ENCODE peak calls at places on chromosomes 13 and 19, in five cellular contexts. V is MM.1S, W is GM23338, A is neural progenitor cell, N is OCI-LY7. S is an unnamed sample.

GRCh38 chr13:40518481-40518882 is 148.0 kb downstream of the FOXO1 start:
- DNase-seq in N (no peak), A (no peak), W (no peak), V (no peak), S (no peak)

GRCh38 chr19:7632340-7633203 is 947 bp downstream of the PCP2 start:
- DNase-seq in V (no peak), A (no peak), N (no peak), W (no peak), S (no peak)

GRCh38 chr19:14632286-14632685 is 42.4 kb downstream of the ADGRE3 start:
- DNase-seq in W (peak; percentile 85), N (peak; percentile 84), A (no peak), V (no peak), S (peak; percentile 13)

GRCh38 chr13:75963318-75963717 is 327.2 kb downstream of the LMO7 start:
- DNase-seq in W (peak; percentile 5), N (no peak), V (no peak), A (peak; percentile 8), S (no peak)

GRCh38 chr13:111380431-111380830 is 60.0 kb downstream of the TEX29 start:
- DNase-seq in W (no peak), A (no peak), V (no peak), N (no peak), S (no peak)

GRCh38 chr13:34416833-34417425 is 525.1 kb upstream of the NBEA start:
- DNase-seq in N (no peak), A (no peak), V (no peak), W (peak; percentile 1), S (peak; percentile 88)

GRCh38 chr19:15379996-15380647 is 535 bp upstream of the AKAP8 start:
- DNase-seq in W (peak; percentile 84), A (no peak), N (peak; percentile 46), V (peak; percentile 74), S (peak; percentile 63)

GRCh38 chr13:112670118-112670517 is 19.7 kb upstream of the ATP11A start:
- DNase-seq in V (no peak), W (peak; percentile 33), N (no peak), A (no peak), S (no peak)

GRCh38 chr13:113001251-113002140 is 32.5 kb downstream of the MCF2L start:
- DNase-seq in V (no peak), W (peak; percentile 36), N (no peak), A (peak; percentile 84), S (peak; percentile 12)

GRCh38 chr13:25778808-25779207 is 273.0 kb downstream of the SHISA2 start:
- DNase-seq in N (peak; percentile 39), A (no peak), W (no peak), V (no peak), S (no peak)

GRCh38 chr19:9116547-9116946 is 984 bp upstream of the OR7G1 start:
- DNase-seq in A (no peak), V (no peak), N (no peak), W (no peak), S (no peak)

GRCh38 chr13:73306688-73307087 is 247.9 kb downstream of the KLF5 start:
- DNase-seq in A (no peak), V (no peak), N (no peak), W (no peak), S (no peak)

GRCh38 chr19:41807176-41807575 is 10.8 kb downstream of the CEACAM3 start:
- DNase-seq in W (no peak), N (no peak), A (no peak), V (no peak), S (no peak)

GRCh38 chr19:31567776-31568175 is 218.5 kb upstream of the TSHZ3 start:
- DNase-seq in A (no peak), N (no peak), V (no peak), W (no peak), S (no peak)

GRCh38 chr13:113448545-113448884 is 4.8 kb downstream of the ADPRHL1 start:
- DNase-seq in A (no peak), V (no peak), N (peak; percentile 51), W (no peak), S (no peak)

GRCh38 chr13:75236774-75237173 is 245.2 kb downstream of the TBC1D4 start:
- DNase-seq in A (no peak), V (no peak), W (no peak), N (no peak), S (peak; percentile 12)

GRCh38 chr19:33402421-33403220 is 29.1 kb downstream of the CEBPG start:
- DNase-seq in W (no peak), V (no peak), N (no peak), A (no peak), S (no peak)

GRCh38 chr19:37970699-37971098 is 63.7 kb downstream of the SIPA1L3 start:
- DNase-seq in N (no peak), V (no peak), A (no peak), W (no peak), S (no peak)

GRCh38 chr13:79228972-79229371 is 177.1 kb downstream of the RBM26 start:
- DNase-seq in A (no peak), N (no peak), W (no peak), V (no peak), S (no peak)

GRCh38 chr13:85174291-85174690 is 624.9 kb downstream of the SLITRK6 start:
- DNase-seq in V (no peak), W (no peak), A (no peak), N (no peak), S (no peak)

GRCh38 chr13:104461049-104461448 is 1394.8 kb upstream of the SLC10A2 start:
- DNase-seq in A (peak; percentile 17), N (no peak), W (peak; percentile 49), V (no peak), S (no peak)

GRCh38 chr13:23960566-23961156 is 63.4 kb upstream of the C1QTNF9B start:
- DNase-seq in V (no peak), N (peak; percentile 27), A (peak; percentile 57), W (peak; percentile 80), S (peak; percentile 73)

GRCh38 chr19:2055871-2056809 is 5.1 kb upstream of the MKNK2 start:
- DNase-seq in N (peak; percentile 57), W (peak; percentile 50), A (no peak), V (no peak), S (peak; percentile 78)

GRCh38 chr19:51185069-51185867 is 39.6 kb upstream of the CD33 start:
- DNase-seq in N (no peak), V (no peak), W (no peak), A (no peak), S (no peak)

GRCh38 chr19:271856-272255 is 19.3 kb downstream of the PLPP2 start:
- DNase-seq in W (no peak), N (no peak), A (no peak), V (peak; percentile 82), S (no peak)

GRCh38 chr19:11323601-11324078 is 15.8 kb downstream of the RAB3D start:
- DNase-seq in A (no peak), N (no peak), W (peak; percentile 57), V (no peak), S (no peak)

GRCh38 chr19:42313840-42314755 is 989 bp downstream of the TMEM145 start:
- DNase-seq in W (no peak), N (no peak), V (no peak), A (no peak), S (no peak)

GRCh38 chr13:21894091-21894490 is 223.2 kb downstream of the FGF9 start:
- DNase-seq in N (no peak), A (no peak), V (no peak), W (no peak), S (no peak)

GRCh38 chr13:105428816-105429215 is 1106.6 kb downstream of the EFNB2 start:
- DNase-seq in V (no peak), W (no peak), A (no peak), N (no peak), S (no peak)

GRCh38 chr13:28474491-28475134 is 20.3 kb downstream of the FLT1 start:
- DNase-seq in W (no peak), V (no peak), A (no peak), N (no peak), S (peak; percentile 55)

GRCh38 chr19:10554760-10555612 is 10.8 kb downstream of the KRI1 start:
- DNase-seq in N (no peak), W (no peak), V (no peak), A (no peak), S (no peak)

GRCh38 chr13:52356327-52356726 is 49.6 kb downstream of the THSD1 start:
- DNase-seq in W (no peak), N (no peak), A (no peak), V (no peak), S (peak; percentile 80)
- H3K27ac ChIP-seq in W (no peak overlapping the region), N (no peak overlapping the region), A (no peak overlapping the region), V (no peak overlapping the region), S (no peak overlapping the region)

DNA sequence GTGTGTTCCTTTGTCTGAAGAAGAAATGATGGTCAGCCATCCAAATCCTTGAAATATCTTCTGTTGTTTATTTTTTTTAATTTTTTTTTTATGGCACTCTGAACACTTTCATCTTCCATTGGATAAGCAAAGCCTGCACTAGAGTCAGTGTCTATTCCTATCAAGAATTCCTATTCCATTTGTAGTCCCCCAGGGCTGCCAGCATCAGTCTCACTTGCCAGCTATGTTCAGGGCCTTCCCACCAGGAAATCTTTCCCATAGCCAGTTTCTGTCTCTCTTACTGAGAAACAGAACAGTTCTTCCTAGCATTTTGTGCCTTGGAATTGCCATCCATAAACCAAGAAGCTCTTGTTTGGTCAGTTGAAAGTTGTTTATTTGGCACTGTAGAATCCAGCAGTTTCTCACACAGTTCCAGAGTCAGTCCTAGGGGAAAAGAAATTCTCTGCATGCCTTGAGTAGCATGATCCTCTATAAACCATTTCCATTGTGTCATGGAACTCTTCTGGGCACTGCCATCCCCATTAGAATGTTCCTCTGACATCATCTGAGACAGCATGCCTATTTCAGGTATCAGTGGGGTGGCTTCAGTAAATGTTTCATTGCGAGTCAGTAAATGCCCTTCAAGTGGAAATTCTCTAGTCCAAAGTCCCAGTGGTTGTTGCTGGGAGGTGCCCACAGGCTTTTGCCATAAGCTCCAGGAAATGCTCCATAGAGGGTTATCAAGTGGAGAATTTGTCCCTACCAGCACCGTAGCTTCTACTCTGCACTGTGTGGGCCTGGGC is 18.7 kb upstream of the SPRYD7 start:
- DNase-seq in N (no peak), A (no peak), V (no peak), W (no peak), S (peak; percentile 12)
- TF ChIP-seq EZH2phosphoT487 in N (no peak), A (no peak), V (no peak), W (no peak), S (no peak)

GRCh38 chr13:77299587-77299986 is 27.3 kb downstream of the MYCBP2 start:
- DNase-seq in A (no peak), N (no peak), V (no peak), W (no peak), S (no peak)
- H3K4me2 ChIP-seq in A (no peak overlapping the region), N (no peak overlapping the region), V (no peak overlapping the region), W (no peak overlapping the region), S (peak overlapping the region; percentile 93)

GRCh38 chr19:30303131-30303654 is 69.0 kb upstream of the ZNF536 start:
- DNase-seq in A (no peak), W (no peak), N (no peak), V (no peak), S (no peak)
- H3K27ac ChIP-seq in A (no peak overlapping the region), W (no peak overlapping the region), N (no peak overlapping the region), V (no peak overlapping the region), S (no peak overlapping the region)